ENCODE peak calls at places on chromosomes 3 and 15, in four cellular contexts. Q is AG04449, A is right atrium auricular region, J is heart left ventricle. V is an unnamed sample.

GRCh38 chr3:127065138-127065427 is 82.2 kb downstream of the PLXNA1 start:
- DNase-seq in Q (no peak), A (no peak), J (peak), V (no peak)

GRCh38 chr3:31495971-31496370 is 36.8 kb upstream of the STT3B start:
- DNase-seq in Q (no peak), A (no peak), J (no peak), V (no peak)

GRCh38 chr3:10495003-10495402 is 10.4 kb downstream of the ATP2B2 start:
- DNase-seq in Q (no peak), A (no peak), J (peak), V (no peak)

GRCh38 chr3:105365171-105365535 is 1.6 kb upstream of the ALCAM start:
- DNase-seq in Q (no peak), A (no peak), J (no peak), V (peak)

GRCh38 chr3:133037440-133037839 is 751 bp upstream of the TMEM108 start:
- DNase-seq in Q (no peak), A (no peak), J (no peak), V (no peak)

GRCh38 chr3:41007399-41007798 is 191.9 kb upstream of the CTNNB1 start:
- DNase-seq in Q (no peak), A (no peak), J (no peak), V (no peak)

GRCh38 chr15:67433495-67434099 is 87.3 kb upstream of the C15orf61 start:
- DNase-seq in Q (no peak), A (peak), J (no peak), V (peak)

GRCh38 chr3:107328074-107328473 is 49.2 kb upstream of the CCDC54 start:
- DNase-seq in Q (no peak), A (no peak), J (no peak), V (peak)

GRCh38 chr15:67955256-67955655 is 98.9 kb upstream of the PIAS1 start:
- DNase-seq in Q (no peak), A (no peak), J (no peak), V (no peak)

GRCh38 chr15:91468861-91469260 is 368.8 kb downstream of the SV2B start:
- DNase-seq in Q (no peak), A (no peak), J (no peak), V (no peak)

GRCh38 chr15:62857411-62857853 is 185.1 kb upstream of the TPM1 start:
- DNase-seq in Q (no peak), A (no peak), J (no peak), V (no peak)

GRCh38 chr15:63186065-63186464 is 3.3 kb upstream of the RAB8B start:
- DNase-seq in Q (peak), A (peak), J (no peak), V (no peak)

GRCh38 chr3:62805578-62805977 is 69.6 kb downstream of the CADPS start:
- DNase-seq in Q (no peak), A (no peak), J (no peak), V (no peak)

GRCh38 chr3:144361002-144361401 is 389.4 kb downstream of the DIPK2A start:
- DNase-seq in Q (no peak), A (no peak), J (no peak), V (no peak)

GRCh38 chr3:18559323-18559972 is 134.3 kb upstream of the SATB1 start:
- DNase-seq in Q (no peak), A (no peak), J (no peak), V (peak)

GRCh38 chr15:45612790-45613415 is 21.9 kb upstream of the SQOR start:
- DNase-seq in Q (no peak), A (no peak), J (no peak), V (no peak)

GRCh38 chr3:36633060-36633459 is 131.3 kb downstream of the DCLK3 start:
- DNase-seq in Q (no peak), A (no peak), J (no peak), V (no peak)

GRCh38 chr15:79028411-79028964 is 62.1 kb downstream of the RASGRF1 start:
- DNase-seq in Q (no peak), A (no peak), J (no peak), V (peak)

GRCh38 chr3:53554559-53555511 is 60.4 kb downstream of the CACNA1D start:
- DNase-seq in Q (no peak), A (no peak), J (no peak), V (no peak)

GRCh38 chr15:96348112-96349027 is 17.9 kb downstream of the NR2F2 start:
- DNase-seq in Q (no peak), A (no peak), J (no peak), V (no peak)

GRCh38 chr3:133371181-133371580 is 28.7 kb upstream of the BFSP2 start:
- DNase-seq in Q (no peak), A (peak), J (no peak), V (no peak)

GRCh38 chr3:106824856-106825255 is 552.4 kb upstream of the CCDC54 start:
- DNase-seq in Q (no peak), A (no peak), J (no peak), V (no peak)

GRCh38 chr3:36362973-36363372 is 17.3 kb upstream of the STAC start:
- DNase-seq in Q (no peak), A (no peak), J (no peak), V (no peak)

GRCh38 chr3:186473166-186473565 is 71.0 kb downstream of the CRYGS start:
- DNase-seq in Q (no peak), A (no peak), J (no peak), V (peak)

GRCh38 chr3:150703756-150704344 is at the start of gene ERICH6:
- DNase-seq in Q (peak), A (peak), J (peak), V (peak)

GRCh38 chr3:153348457-153349137 is 186.6 kb downstream of the RAP2B start:
- DNase-seq in Q (no peak), A (no peak), J (no peak), V (no peak)

GRCh38 chr15:64912379-64912778 is 677 bp downstream of the ANKDD1A start:
- DNase-seq in Q (no peak), A (no peak), J (no peak), V (no peak)

GRCh38 chr3:29889230-29889629 is 608.4 kb downstream of the RBMS3 start:
- DNase-seq in Q (no peak), A (no peak), J (no peak), V (peak)

GRCh38 chr15:80777836-80778620 is 1.1 kb upstream of the CEMIP start:
- DNase-seq in Q (no peak), A (no peak), J (no peak), V (no peak)

GRCh38 chr3:14540209-14540575 is at the start of gene GRIP2:
- DNase-seq in Q (no peak), A (no peak), J (no peak), V (no peak)

GRCh38 chr3:71441217-71441924 is 142.2 kb downstream of the FOXP1 start:
- DNase-seq in Q (no peak), A (no peak), J (no peak), V (no peak)

GRCh38 chr3:46565607-46566039 is 479 bp downstream of the LRRC2 start:
- DNase-seq in Q (no peak), A (no peak), J (peak), V (no peak)

GRCh38 chr3:136258199-136258598 is 8.1 kb downstream of the PCCB start:
- DNase-seq in Q (no peak), A (no peak), J (no peak), V (no peak)

GRCh38 chr3:146300756-146301155 is 49.9 kb upstream of the PLSCR4 start:
- DNase-seq in Q (no peak), A (no peak), J (no peak), V (no peak)

GRCh38 chr3:51934139-51934850 is 7.4 kb downstream of the RRP9 start:
- DNase-seq in Q (no peak), A (peak), J (no peak), V (no peak)

GRCh38 chr3:101725192-101725889 is 927 bp downstream of the CEP97 start:
- DNase-seq in Q (no peak), A (no peak), J (peak), V (no peak)

GRCh38 chr3:57961828-57962447 is 46.3 kb upstream of the FLNB start:
- DNase-seq in Q (no peak), A (no peak), J (no peak), V (no peak)
- TF ChIP-seq CTCF in Q (peak), A (peak), J (peak), V (peak)

DNA sequence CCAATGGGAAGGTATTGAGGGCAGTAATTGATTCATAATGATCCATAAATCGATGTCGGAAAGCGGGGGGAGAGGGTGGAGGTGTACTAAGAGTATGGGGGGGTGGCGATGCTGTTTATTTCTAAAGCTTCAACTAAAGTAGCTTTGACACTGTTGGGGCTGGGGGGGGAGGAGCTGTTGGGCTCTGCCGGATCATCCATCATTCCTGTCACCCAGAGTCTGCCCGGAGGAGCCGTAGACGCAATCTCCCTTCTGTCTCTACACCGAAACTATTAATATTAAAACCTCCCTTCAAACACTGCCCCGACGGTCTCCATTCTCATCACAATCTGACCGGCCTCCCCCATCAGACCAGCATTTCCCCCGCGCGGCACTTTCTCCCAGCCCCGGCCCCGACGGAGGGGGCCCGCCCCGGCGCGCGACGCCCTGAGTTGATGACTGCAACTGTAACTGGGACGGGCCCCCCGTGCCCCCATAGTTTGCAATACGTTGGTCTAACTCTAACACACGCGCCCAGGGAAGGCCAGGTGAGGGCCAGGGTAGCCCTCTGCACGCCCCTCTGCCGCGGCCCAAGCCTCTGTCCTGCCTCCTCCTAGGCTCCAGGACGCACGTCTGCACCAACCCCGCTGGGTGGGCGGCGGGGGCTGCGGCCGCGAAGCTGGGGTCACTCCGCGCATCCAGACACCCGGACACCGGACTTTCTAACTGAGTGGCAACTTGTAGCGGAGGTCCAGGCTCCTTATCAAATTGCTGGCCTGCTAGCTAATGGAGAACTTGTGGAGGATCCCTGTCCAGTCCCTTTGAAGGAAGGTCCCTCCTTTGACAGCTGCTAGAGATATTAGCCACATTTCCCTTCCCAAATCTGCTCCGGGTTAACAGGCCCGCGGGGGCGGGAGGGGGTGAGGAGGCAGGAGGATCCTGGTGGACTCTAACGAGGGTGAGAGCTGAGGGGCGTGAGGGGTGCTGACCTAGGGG is 212.0 kb downstream of the MEIS2 start:
- DNase-seq in Q (no peak), A (no peak), J (peak), V (no peak)
- H3K4me3 ChIP-seq in Q (peak), A (peak), J (peak), V (no peak)

GRCh38 chr3:42174679-42175660 is 83.8 kb downstream of the TRAK1 start:
- DNase-seq in Q (no peak), A (no peak), J (no peak), V (no peak)
- TF ChIP-seq CTCF in Q (no peak), A (no peak), J (no peak), V (no peak)

GRCh38 chr15:40769310-40770146 is at the start of gene C15orf62:
- DNase-seq in Q (no peak), A (no peak), J (no peak), V (no peak)
- H3K4me3 ChIP-seq in Q (no peak), A (no peak), J (no peak), V (no peak)

GRCh38 chr3:57594576-57594975 is 2.6 kb downstream of the ARF4 start:
- DNase-seq in Q (no peak), A (no peak), J (no peak), V (no peak)

GRCh38 chr3:57600195-57600594 is 3.1 kb upstream of the ARF4 start:
- DNase-seq in Q (no peak), A (no peak), J (no peak), V (no peak)

GRCh38 chr3:57596495-57597239 is 477 bp downstream of the ARF4 start:
- DNase-seq in Q (peak), A (peak), J (peak), V (peak)

GRCh38 chr3:57597973-57598351 is 818 bp upstream of the ARF4 start:
- DNase-seq in Q (no peak), A (peak), J (no peak), V (no peak)

DNA sequence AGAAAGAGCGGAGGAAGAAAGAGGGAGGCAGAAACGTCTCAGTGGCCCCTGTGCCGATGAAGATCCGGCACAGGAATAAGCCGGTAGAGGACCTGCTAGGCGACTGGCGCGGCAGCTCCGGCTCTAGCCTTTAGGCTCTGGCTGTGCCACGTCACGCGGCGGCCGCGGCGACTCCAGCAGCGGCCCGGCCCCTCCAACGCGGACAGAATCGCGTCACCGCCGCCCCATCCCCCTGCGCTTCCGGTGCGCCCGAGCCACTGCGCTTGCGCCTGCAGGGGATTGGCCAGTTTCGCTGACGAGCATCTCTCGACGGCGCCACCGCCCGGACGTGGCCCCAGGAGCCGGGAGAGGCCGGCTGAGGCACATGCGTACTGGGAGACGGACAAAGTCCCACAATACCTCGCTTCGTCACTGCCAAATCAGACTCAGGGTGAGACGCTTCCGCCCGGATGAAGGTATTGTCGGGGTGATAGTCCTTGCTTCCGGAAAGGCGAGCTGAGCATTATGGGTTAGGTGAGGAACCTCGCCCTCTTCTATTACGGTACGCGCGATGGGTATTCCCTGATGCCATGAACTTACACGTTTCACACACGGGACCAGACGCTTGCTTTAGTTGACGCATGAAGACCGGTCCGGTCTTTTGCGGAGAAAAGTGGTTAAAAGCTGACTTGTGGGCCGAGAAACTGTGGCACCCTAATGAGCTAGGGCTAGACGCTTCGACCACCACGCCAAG is at the start of gene ARF4:
- DNase-seq in Q (peak), A (peak), J (peak), V (peak)
- TF ChIP-seq CTCF in Q (peak), A (no peak), J (peak), V (peak)

GRCh38 chr3:190554197-190554596 is 40.3 kb downstream of the IL1RAP start:
- DNase-seq in Q (no peak), A (no peak), J (no peak), V (no peak)
- H3K4me3 ChIP-seq in Q (no peak), A (no peak), J (no peak), V (no peak)

GRCh38 chr15:86115138-86115801 is 35.6 kb downstream of the AGBL1 start:
- DNase-seq in Q (no peak), A (no peak), J (no peak), V (peak)
- TF ChIP-seq CTCF in Q (no peak), A (peak), J (no peak), V (peak)

DNA sequence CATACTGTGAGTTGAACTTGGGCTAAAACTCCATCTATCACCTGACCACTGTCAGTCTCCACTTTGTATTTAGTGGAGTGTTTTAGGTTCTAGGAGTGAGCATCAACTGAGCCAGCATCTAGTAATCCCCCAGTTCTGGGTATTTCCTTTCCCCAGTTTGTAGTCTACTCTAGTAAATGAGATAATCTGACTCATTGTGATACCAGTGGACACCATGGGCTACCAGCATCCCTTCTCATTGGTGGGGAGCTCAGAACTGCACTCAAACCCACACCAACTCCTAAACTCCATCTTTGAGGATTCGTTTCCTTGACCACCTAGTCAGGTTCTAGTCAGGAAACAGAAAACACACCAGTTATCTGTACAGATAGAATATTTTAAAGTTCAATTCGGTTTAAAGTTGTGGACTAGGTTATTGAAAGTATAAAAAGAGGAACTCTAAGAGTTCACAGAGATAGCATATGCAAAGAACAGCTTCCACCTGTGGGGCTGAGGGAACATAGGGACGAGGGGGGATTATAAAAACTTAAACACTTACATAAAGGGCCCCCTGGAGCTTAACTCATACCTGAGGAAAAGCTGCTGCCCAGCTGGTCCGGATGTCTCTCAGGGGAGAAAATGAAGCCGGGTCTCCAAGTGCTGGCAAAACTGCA is 36.0 kb downstream of the LEO1 start:
- DNase-seq in Q (no peak), A (no peak), J (no peak), V (no peak)
- H3K4me3 ChIP-seq in Q (no peak), A (no peak), J (no peak), V (no peak)

V was measured in LNCaP clone FGC.